ENCODE peak calls at places on chromosomes 4 and X, in nine cellular contexts. One of them, this sample, is unnamed.
A peak's percentile ranks its signal among the peaks of the same experiment; 100 is the strongest.

GRCh38 chr4:181018472-181018871 is 1224.7 kb upstream of the TENM3 start:
- DNase-seq in Peyer's patch: no peak
- DNase-seq in substantia nigra: no peak
- DNase-seq in tibial artery: no peak
- DNase-seq in KBM-7: no peak
- DNase-seq in fibroblast of lung: no peak
- DNase-seq in NCI-H510A treated with DMSO at 0.1 percent for 48 hours: no peak
- DNase-seq in NCI-H1105: no peak
- DNase-seq in AG20443: no peak
- DNase-seq in this sample: no peak

GRCh38 chr4:113328514-113328913 is 279.1 kb downstream of the ANK2 start:
- DNase-seq in AG20443: no peak
- DNase-seq in fibroblast of lung: no peak
- DNase-seq in NCI-H1105: no peak
- DNase-seq in Peyer's patch: no peak
- DNase-seq in NCI-H510A treated with DMSO at 0.1 percent for 48 hours: no peak
- DNase-seq in KBM-7: peak; percentile 24
- DNase-seq in tibial artery: no peak
- DNase-seq in substantia nigra: no peak
- DNase-seq in this sample: no peak

GRCh38 chr4:98506462-98507132 is 151.8 kb downstream of the TSPAN5 start:
- DNase-seq in AG20443: no peak
- DNase-seq in substantia nigra: no peak
- DNase-seq in KBM-7: peak; percentile 24
- DNase-seq in NCI-H510A treated with DMSO at 0.1 percent for 48 hours: no peak
- DNase-seq in Peyer's patch: no peak
- DNase-seq in NCI-H1105: no peak
- DNase-seq in tibial artery: no peak
- DNase-seq in fibroblast of lung: no peak
- DNase-seq in this sample: no peak

GRCh38 chrX:28498658-28499057 is 88.6 kb upstream of the IL1RAPL1 start:
- DNase-seq in substantia nigra: no peak
- DNase-seq in tibial artery: no peak
- DNase-seq in NCI-H1105: no peak
- DNase-seq in AG20443: no peak
- DNase-seq in NCI-H510A treated with DMSO at 0.1 percent for 48 hours: no peak
- DNase-seq in fibroblast of lung: peak; percentile 6
- DNase-seq in Peyer's patch: no peak
- DNase-seq in KBM-7: no peak
- DNase-seq in this sample: no peak

GRCh38 chr4:87093443-87094123 is 126.8 kb downstream of the KLHL8 start:
- DNase-seq in AG20443: peak; percentile 57
- DNase-seq in Peyer's patch: peak; percentile 31
- DNase-seq in NCI-H510A treated with DMSO at 0.1 percent for 48 hours: peak; percentile 37
- DNase-seq in substantia nigra: no peak
- DNase-seq in fibroblast of lung: peak; percentile 67
- DNase-seq in KBM-7: peak; percentile 74
- DNase-seq in tibial artery: no peak
- DNase-seq in NCI-H1105: peak; percentile 30
- DNase-seq in this sample: peak; percentile 62

GRCh38 chrX:9899640-9900075 is 67.5 kb upstream of the CLDN34 start:
- DNase-seq in AG20443: peak; percentile 48
- DNase-seq in tibial artery: no peak
- DNase-seq in NCI-H510A treated with DMSO at 0.1 percent for 48 hours: peak; percentile 16
- DNase-seq in fibroblast of lung: peak; percentile 67
- DNase-seq in Peyer's patch: no peak
- DNase-seq in NCI-H1105: no peak
- DNase-seq in substantia nigra: peak; percentile 49
- DNase-seq in KBM-7: no peak
- DNase-seq in this sample: peak; percentile 31

GRCh38 chrX:39848243-39848642 is 249.5 kb downstream of the BCOR start:
- DNase-seq in substantia nigra: no peak
- DNase-seq in NCI-H510A treated with DMSO at 0.1 percent for 48 hours: peak; percentile 7
- DNase-seq in Peyer's patch: no peak
- DNase-seq in NCI-H1105: no peak
- DNase-seq in fibroblast of lung: peak; percentile 88
- DNase-seq in tibial artery: no peak
- DNase-seq in AG20443: no peak
- DNase-seq in KBM-7: no peak
- DNase-seq in this sample: no peak

GRCh38 chrX:114049063-114049462 is 534.8 kb upstream of the HTR2C start:
- DNase-seq in fibroblast of lung: no peak
- DNase-seq in substantia nigra: no peak
- DNase-seq in tibial artery: no peak
- DNase-seq in NCI-H510A treated with DMSO at 0.1 percent for 48 hours: no peak
- DNase-seq in Peyer's patch: no peak
- DNase-seq in NCI-H1105: no peak
- DNase-seq in KBM-7: peak; percentile 66
- DNase-seq in AG20443: no peak
- DNase-seq in this sample: no peak

GRCh38 chr4:74039065-74039763 is 725 bp upstream of the CXCL3 start:
- DNase-seq in NCI-H510A treated with DMSO at 0.1 percent for 48 hours: peak; percentile 63
- DNase-seq in AG20443: no peak
- DNase-seq in NCI-H1105: no peak
- DNase-seq in Peyer's patch: no peak
- DNase-seq in fibroblast of lung: peak; percentile 39
- DNase-seq in KBM-7: no peak
- DNase-seq in tibial artery: no peak
- DNase-seq in substantia nigra: no peak
- DNase-seq in this sample: peak; percentile 15

GRCh38 chr4:42252315-42252714 is 99.9 kb upstream of the BEND4 start:
- DNase-seq in NCI-H1105: no peak
- DNase-seq in NCI-H510A treated with DMSO at 0.1 percent for 48 hours: no peak
- DNase-seq in tibial artery: no peak
- DNase-seq in AG20443: no peak
- DNase-seq in Peyer's patch: no peak
- DNase-seq in KBM-7: no peak
- DNase-seq in fibroblast of lung: no peak
- DNase-seq in substantia nigra: no peak
- DNase-seq in this sample: no peak

GRCh38 chr4:25163216-25163615 is 3.0 kb upstream of the SEPSECS start:
- DNase-seq in Peyer's patch: no peak
- DNase-seq in KBM-7: no peak
- DNase-seq in NCI-H1105: no peak
- DNase-seq in AG20443: no peak
- DNase-seq in NCI-H510A treated with DMSO at 0.1 percent for 48 hours: no peak
- DNase-seq in tibial artery: no peak
- DNase-seq in substantia nigra: no peak
- DNase-seq in fibroblast of lung: no peak
- DNase-seq in this sample: no peak

GRCh38 chr4:5890063-5890727 is 2.7 kb downstream of the CRMP1 start:
- DNase-seq in NCI-H1105: peak; percentile 68
- DNase-seq in NCI-H510A treated with DMSO at 0.1 percent for 48 hours: peak; percentile 69
- DNase-seq in fibroblast of lung: peak; percentile 11
- DNase-seq in Peyer's patch: no peak
- DNase-seq in AG20443: no peak
- DNase-seq in substantia nigra: no peak
- DNase-seq in tibial artery: no peak
- DNase-seq in KBM-7: peak; percentile 30
- DNase-seq in this sample: no peak

GRCh38 chrX:107627792-107628661 is at the start of gene PRPS1:
- DNase-seq in NCI-H1105: peak; percentile 93
- DNase-seq in KBM-7: peak; percentile 99
- DNase-seq in tibial artery: peak; percentile 92
- DNase-seq in NCI-H510A treated with DMSO at 0.1 percent for 48 hours: peak; percentile 92
- DNase-seq in AG20443: peak; percentile 92
- DNase-seq in substantia nigra: peak; percentile 70
- DNase-seq in Peyer's patch: peak; percentile 90
- DNase-seq in fibroblast of lung: peak; percentile 93
- DNase-seq in this sample: peak; percentile 90

GRCh38 chrX:121008920-121009319 is 23.4 kb upstream of the CT47A1 start:
- DNase-seq in Peyer's patch: no peak
- DNase-seq in AG20443: no peak
- DNase-seq in substantia nigra: no peak
- DNase-seq in NCI-H510A treated with DMSO at 0.1 percent for 48 hours: no peak
- DNase-seq in KBM-7: no peak
- DNase-seq in fibroblast of lung: no peak
- DNase-seq in tibial artery: no peak
- DNase-seq in NCI-H1105: no peak
- DNase-seq in this sample: no peak

GRCh38 chr4:131613086-131613823 is 1535.8 kb upstream of the PCDH10 start:
- DNase-seq in KBM-7: no peak
- DNase-seq in AG20443: no peak
- DNase-seq in NCI-H1105: no peak
- DNase-seq in substantia nigra: no peak
- DNase-seq in tibial artery: no peak
- DNase-seq in NCI-H510A treated with DMSO at 0.1 percent for 48 hours: no peak
- DNase-seq in fibroblast of lung: peak; percentile 20
- DNase-seq in Peyer's patch: no peak
- DNase-seq in this sample: no peak

GRCh38 chr4:146159384-146160058 is 16.0 kb upstream of the LSM6 start:
- DNase-seq in tibial artery: no peak
- DNase-seq in NCI-H1105: no peak
- DNase-seq in KBM-7: no peak
- DNase-seq in Peyer's patch: no peak
- DNase-seq in AG20443: no peak
- DNase-seq in NCI-H510A treated with DMSO at 0.1 percent for 48 hours: no peak
- DNase-seq in fibroblast of lung: no peak
- DNase-seq in substantia nigra: no peak
- DNase-seq in this sample: no peak

GRCh38 chrX:16785247-16786138 is 773 bp upstream of the TXLNG start:
- DNase-seq in NCI-H1105: no peak
- DNase-seq in substantia nigra: no peak
- DNase-seq in Peyer's patch: peak; percentile 44
- DNase-seq in AG20443: no peak
- DNase-seq in tibial artery: peak; percentile 21
- DNase-seq in NCI-H510A treated with DMSO at 0.1 percent for 48 hours: peak; percentile 30
- DNase-seq in fibroblast of lung: no peak
- DNase-seq in KBM-7: no peak
- DNase-seq in this sample: no peak

GRCh38 chr4:140469806-140470733 is 28.0 kb downstream of the MGAT4D start:
- DNase-seq in Peyer's patch: no peak
- DNase-seq in fibroblast of lung: no peak
- DNase-seq in substantia nigra: no peak
- DNase-seq in KBM-7: no peak
- DNase-seq in tibial artery: no peak
- DNase-seq in AG20443: peak; percentile 13
- DNase-seq in NCI-H1105: no peak
- DNase-seq in NCI-H510A treated with DMSO at 0.1 percent for 48 hours: no peak
- DNase-seq in this sample: no peak

GRCh38 chr4:128974203-128974602 is 119.1 kb downstream of the SCLT1 start:
- DNase-seq in substantia nigra: no peak
- DNase-seq in fibroblast of lung: peak; percentile 61
- DNase-seq in Peyer's patch: no peak
- DNase-seq in NCI-H1105: no peak
- DNase-seq in NCI-H510A treated with DMSO at 0.1 percent for 48 hours: no peak
- DNase-seq in tibial artery: no peak
- DNase-seq in KBM-7: no peak
- DNase-seq in AG20443: no peak
- DNase-seq in this sample: no peak

GRCh38 chrX:104084534-104085277 is 8.7 kb upstream of the TMSB15C start:
- DNase-seq in KBM-7: no peak
- DNase-seq in Peyer's patch: no peak
- DNase-seq in fibroblast of lung: no peak
- DNase-seq in NCI-H510A treated with DMSO at 0.1 percent for 48 hours: no peak
- DNase-seq in tibial artery: no peak
- DNase-seq in substantia nigra: no peak
- DNase-seq in NCI-H1105: no peak
- DNase-seq in AG20443: no peak
- DNase-seq in this sample: no peak

GRCh38 chrX:38561951-38562719 is 793 bp downstream of the TSPAN7 start:
- DNase-seq in AG20443: peak; percentile 3
- DNase-seq in NCI-H510A treated with DMSO at 0.1 percent for 48 hours: peak; percentile 5
- DNase-seq in fibroblast of lung: no peak
- DNase-seq in substantia nigra: peak; percentile 1
- DNase-seq in tibial artery: peak; percentile 19
- DNase-seq in KBM-7: peak; percentile 8
- DNase-seq in NCI-H1105: peak; percentile 9
- DNase-seq in Peyer's patch: peak; percentile 17
- DNase-seq in this sample: no peak

GRCh38 chr4:23237771-23238170 is 545.0 kb downstream of the GBA3 start:
- DNase-seq in NCI-H1105: no peak
- DNase-seq in AG20443: no peak
- DNase-seq in KBM-7: no peak
- DNase-seq in Peyer's patch: no peak
- DNase-seq in tibial artery: no peak
- DNase-seq in substantia nigra: no peak
- DNase-seq in NCI-H510A treated with DMSO at 0.1 percent for 48 hours: no peak
- DNase-seq in fibroblast of lung: peak; percentile 82
- DNase-seq in this sample: no peak

GRCh38 chr4:168674077-168674747 is 177.4 kb downstream of the PALLD start:
- DNase-seq in substantia nigra: no peak
- DNase-seq in Peyer's patch: no peak
- DNase-seq in fibroblast of lung: peak; percentile 82
- DNase-seq in KBM-7: no peak
- DNase-seq in AG20443: no peak
- DNase-seq in NCI-H1105: no peak
- DNase-seq in NCI-H510A treated with DMSO at 0.1 percent for 48 hours: no peak
- DNase-seq in tibial artery: no peak
- DNase-seq in this sample: no peak

GRCh38 chr4:187179086-187180070 is 455.7 kb upstream of the FAT1 start:
- DNase-seq in NCI-H1105: no peak
- DNase-seq in Peyer's patch: no peak
- DNase-seq in NCI-H510A treated with DMSO at 0.1 percent for 48 hours: peak; percentile 17
- DNase-seq in substantia nigra: no peak
- DNase-seq in fibroblast of lung: peak; percentile 4
- DNase-seq in tibial artery: no peak
- DNase-seq in KBM-7: no peak
- DNase-seq in AG20443: no peak
- DNase-seq in this sample: no peak

GRCh38 chr4:159227984-159228383 is 125.1 kb downstream of the RAPGEF2 start:
- DNase-seq in tibial artery: peak; percentile 65
- DNase-seq in NCI-H510A treated with DMSO at 0.1 percent for 48 hours: no peak
- DNase-seq in Peyer's patch: no peak
- DNase-seq in fibroblast of lung: peak; percentile 78
- DNase-seq in AG20443: peak; percentile 54
- DNase-seq in KBM-7: no peak
- DNase-seq in substantia nigra: peak; percentile 1
- DNase-seq in NCI-H1105: no peak
- DNase-seq in this sample: peak; percentile 25

GRCh38 chr4:73508651-73509050 is 27.1 kb downstream of the AFM start:
- DNase-seq in tibial artery: no peak
- DNase-seq in substantia nigra: no peak
- DNase-seq in KBM-7: no peak
- DNase-seq in NCI-H1105: no peak
- DNase-seq in fibroblast of lung: no peak
- DNase-seq in NCI-H510A treated with DMSO at 0.1 percent for 48 hours: no peak
- DNase-seq in AG20443: no peak
- DNase-seq in Peyer's patch: no peak
- DNase-seq in this sample: no peak

GRCh38 chr4:140242357-140243284 is 88.6 kb upstream of the MAML3 start:
- DNase-seq in KBM-7: peak; percentile 85
- DNase-seq in fibroblast of lung: no peak
- DNase-seq in tibial artery: no peak
- DNase-seq in NCI-H1105: no peak
- DNase-seq in NCI-H510A treated with DMSO at 0.1 percent for 48 hours: no peak
- DNase-seq in Peyer's patch: peak; percentile 62
- DNase-seq in substantia nigra: no peak
- DNase-seq in AG20443: no peak
- DNase-seq in this sample: no peak

GRCh38 chrX:66110112-66110511 is 53.9 kb upstream of the HEPH start:
- DNase-seq in substantia nigra: no peak
- DNase-seq in fibroblast of lung: peak; percentile 4
- DNase-seq in AG20443: peak; percentile 31
- DNase-seq in NCI-H510A treated with DMSO at 0.1 percent for 48 hours: no peak
- DNase-seq in Peyer's patch: peak; percentile 19
- DNase-seq in tibial artery: no peak
- DNase-seq in NCI-H1105: no peak
- DNase-seq in KBM-7: peak; percentile 83
- DNase-seq in this sample: peak; percentile 16

GRCh38 chr4:151325320-151326246 is at the start of gene SH3D19:
- DNase-seq in tibial artery: peak; percentile 60
- DNase-seq in NCI-H510A treated with DMSO at 0.1 percent for 48 hours: peak; percentile 62
- DNase-seq in Peyer's patch: no peak
- DNase-seq in fibroblast of lung: peak; percentile 58
- DNase-seq in KBM-7: no peak
- DNase-seq in AG20443: peak; percentile 83
- DNase-seq in NCI-H1105: peak; percentile 15
- DNase-seq in substantia nigra: peak; percentile 17
- DNase-seq in this sample: peak; percentile 58

GRCh38 chr4:26856906-26857277 is 3.7 kb upstream of the STIM2 start:
- DNase-seq in fibroblast of lung: no peak
- DNase-seq in NCI-H510A treated with DMSO at 0.1 percent for 48 hours: no peak
- DNase-seq in Peyer's patch: no peak
- DNase-seq in KBM-7: peak; percentile 16
- DNase-seq in NCI-H1105: no peak
- DNase-seq in AG20443: no peak
- DNase-seq in substantia nigra: no peak
- DNase-seq in tibial artery: no peak
- DNase-seq in this sample: no peak